ENCODE peak calls at places on chromosome 1, in seven cellular contexts. One of them, this sample, is unnamed.

GRCh38 chr1:212650228-212650627 is 41.7 kb downstream of the ATF3 start:
- DNase-seq in body of pancreas: no peak
- DNase-seq in heart left ventricle: no peak
- DNase-seq in ovary: no peak
- DNase-seq in prostate gland: no peak
- DNase-seq in IMR-90: no peak
- DNase-seq in H1: no peak
- DNase-seq in this sample: no peak

GRCh38 chr1:171486048-171486519 is 754 bp downstream of the PRRC2C start:
- DNase-seq in body of pancreas: peak; percentile 22
- DNase-seq in heart left ventricle: no peak
- DNase-seq in ovary: no peak
- DNase-seq in prostate gland: peak; percentile 43
- DNase-seq in IMR-90: peak; percentile 81
- DNase-seq in H1: no peak
- DNase-seq in this sample: no peak

GRCh38 chr1:220040028-220040596 is 6.2 kb downstream of the EPRS1 start:
- DNase-seq in body of pancreas: no peak
- DNase-seq in heart left ventricle: no peak
- DNase-seq in ovary: no peak
- DNase-seq in prostate gland: no peak
- DNase-seq in IMR-90: no peak
- DNase-seq in H1: no peak
- DNase-seq in this sample: no peak

GRCh38 chr1:53576381-53576801 is 117.2 kb downstream of the DMRTB1 start:
- DNase-seq in body of pancreas: no peak
- DNase-seq in heart left ventricle: no peak
- DNase-seq in ovary: no peak
- DNase-seq in prostate gland: no peak
- DNase-seq in IMR-90: peak; percentile 33
- DNase-seq in H1: no peak
- DNase-seq in this sample: no peak

GRCh38 chr1:175742790-175743459 is 470 bp downstream of the TNR start:
- DNase-seq in body of pancreas: no peak
- DNase-seq in heart left ventricle: no peak
- DNase-seq in ovary: no peak
- DNase-seq in prostate gland: no peak
- DNase-seq in IMR-90: peak; percentile 16
- DNase-seq in H1: no peak
- DNase-seq in this sample: no peak

GRCh38 chr1:158035976-158036583 is 42.6 kb downstream of the KIRREL1 start:
- DNase-seq in body of pancreas: peak; percentile 40
- DNase-seq in heart left ventricle: peak; percentile 51
- DNase-seq in ovary: peak; percentile 49
- DNase-seq in prostate gland: peak; percentile 24
- DNase-seq in IMR-90: peak; percentile 68
- DNase-seq in H1: no peak
- DNase-seq in this sample: no peak

GRCh38 chr1:235908742-235909520 is 42.2 kb upstream of the LYST start:
- DNase-seq in body of pancreas: no peak
- DNase-seq in heart left ventricle: no peak
- DNase-seq in ovary: no peak
- DNase-seq in prostate gland: peak; percentile 43
- DNase-seq in IMR-90: peak; percentile 82
- DNase-seq in H1: no peak
- DNase-seq in this sample: no peak

GRCh38 chr1:244106173-244106572 is 55.1 kb downstream of the ZBTB18 start:
- DNase-seq in body of pancreas: no peak
- DNase-seq in heart left ventricle: no peak
- DNase-seq in ovary: no peak
- DNase-seq in prostate gland: no peak
- DNase-seq in IMR-90: no peak
- DNase-seq in H1: no peak
- DNase-seq in this sample: no peak

GRCh38 chr1:53411541-53412152 is 47.6 kb upstream of the DMRTB1 start:
- DNase-seq in body of pancreas: no peak
- DNase-seq in heart left ventricle: no peak
- DNase-seq in ovary: no peak
- DNase-seq in prostate gland: no peak
- DNase-seq in IMR-90: peak; percentile 25
- DNase-seq in H1: no peak
- DNase-seq in this sample: no peak

GRCh38 chr1:110239491-110240430 is 29.6 kb downstream of the KCNC4 start:
- DNase-seq in body of pancreas: no peak
- DNase-seq in heart left ventricle: no peak
- DNase-seq in ovary: no peak
- DNase-seq in prostate gland: no peak
- DNase-seq in IMR-90: no peak
- DNase-seq in H1: no peak
- DNase-seq in this sample: no peak

GRCh38 chr1:201248721-201249559 is 34.4 kb upstream of the PKP1 start:
- DNase-seq in body of pancreas: no peak
- DNase-seq in heart left ventricle: no peak
- DNase-seq in ovary: no peak
- DNase-seq in prostate gland: no peak
- DNase-seq in IMR-90: no peak
- DNase-seq in H1: no peak
- DNase-seq in this sample: no peak

GRCh38 chr1:243792401-243792800 is 57.6 kb downstream of the AKT3 start:
- DNase-seq in body of pancreas: no peak
- DNase-seq in heart left ventricle: no peak
- DNase-seq in ovary: no peak
- DNase-seq in prostate gland: no peak
- DNase-seq in IMR-90: no peak
- DNase-seq in H1: no peak
- DNase-seq in this sample: no peak

GRCh38 chr1:161173711-161174110 is 3.6 kb downstream of the B4GALT3 start:
- DNase-seq in body of pancreas: no peak
- DNase-seq in heart left ventricle: no peak
- DNase-seq in ovary: no peak
- DNase-seq in prostate gland: no peak
- DNase-seq in IMR-90: no peak
- DNase-seq in H1: no peak
- DNase-seq in this sample: no peak

GRCh38 chr1:41479000-41479807 is 5.3 kb downstream of the EDN2 start:
- DNase-seq in body of pancreas: no peak
- DNase-seq in heart left ventricle: peak; percentile 51
- DNase-seq in ovary: peak; percentile 69
- DNase-seq in prostate gland: no peak
- DNase-seq in IMR-90: peak; percentile 47
- DNase-seq in H1: no peak
- DNase-seq in this sample: no peak

GRCh38 chr1:156658945-156659574 is 17.1 kb downstream of the BCAN start:
- DNase-seq in body of pancreas: no peak
- DNase-seq in heart left ventricle: no peak
- DNase-seq in ovary: no peak
- DNase-seq in prostate gland: no peak
- DNase-seq in IMR-90: no peak
- DNase-seq in H1: no peak
- DNase-seq in this sample: no peak

GRCh38 chr1:156657161-156657970 is 15.4 kb downstream of the BCAN start:
- DNase-seq in body of pancreas: peak; percentile 79
- DNase-seq in heart left ventricle: peak; percentile 79
- DNase-seq in ovary: peak; percentile 62
- DNase-seq in prostate gland: peak; percentile 57
- DNase-seq in IMR-90: peak; percentile 46
- DNase-seq in H1: no peak
- DNase-seq in this sample: peak; percentile 76

GRCh38 chr1:156658496-156658895 is 16.6 kb downstream of the BCAN start:
- DNase-seq in body of pancreas: no peak
- DNase-seq in heart left ventricle: no peak
- DNase-seq in ovary: no peak
- DNase-seq in prostate gland: no peak
- DNase-seq in IMR-90: no peak
- DNase-seq in H1: no peak
- DNase-seq in this sample: no peak

GRCh38 chr1:156656779-156657160 is 14.9 kb downstream of the BCAN start:
- DNase-seq in body of pancreas: no peak
- DNase-seq in heart left ventricle: no peak
- DNase-seq in ovary: no peak
- DNase-seq in prostate gland: no peak
- DNase-seq in IMR-90: no peak
- DNase-seq in H1: no peak
- DNase-seq in this sample: no peak

GRCh38 chr1:156657971-156658319 is 16.0 kb downstream of the BCAN start:
- DNase-seq in body of pancreas: no peak
- DNase-seq in heart left ventricle: no peak
- DNase-seq in ovary: no peak
- DNase-seq in prostate gland: no peak
- DNase-seq in IMR-90: no peak
- DNase-seq in H1: no peak
- DNase-seq in this sample: peak; percentile 43
- H3K27ac ChIP-seq in body of pancreas: no peak overlapping the region
- H3K27ac ChIP-seq in heart left ventricle: no peak overlapping the region
- H3K27ac ChIP-seq in ovary: no peak overlapping the region
- H3K27ac ChIP-seq in prostate gland: no peak overlapping the region
- H3K27ac ChIP-seq in IMR-90: no peak overlapping the region
- H3K27ac ChIP-seq in H1: no peak overlapping the region
- H3K27ac ChIP-seq in this sample: no peak overlapping the region

DNA sequence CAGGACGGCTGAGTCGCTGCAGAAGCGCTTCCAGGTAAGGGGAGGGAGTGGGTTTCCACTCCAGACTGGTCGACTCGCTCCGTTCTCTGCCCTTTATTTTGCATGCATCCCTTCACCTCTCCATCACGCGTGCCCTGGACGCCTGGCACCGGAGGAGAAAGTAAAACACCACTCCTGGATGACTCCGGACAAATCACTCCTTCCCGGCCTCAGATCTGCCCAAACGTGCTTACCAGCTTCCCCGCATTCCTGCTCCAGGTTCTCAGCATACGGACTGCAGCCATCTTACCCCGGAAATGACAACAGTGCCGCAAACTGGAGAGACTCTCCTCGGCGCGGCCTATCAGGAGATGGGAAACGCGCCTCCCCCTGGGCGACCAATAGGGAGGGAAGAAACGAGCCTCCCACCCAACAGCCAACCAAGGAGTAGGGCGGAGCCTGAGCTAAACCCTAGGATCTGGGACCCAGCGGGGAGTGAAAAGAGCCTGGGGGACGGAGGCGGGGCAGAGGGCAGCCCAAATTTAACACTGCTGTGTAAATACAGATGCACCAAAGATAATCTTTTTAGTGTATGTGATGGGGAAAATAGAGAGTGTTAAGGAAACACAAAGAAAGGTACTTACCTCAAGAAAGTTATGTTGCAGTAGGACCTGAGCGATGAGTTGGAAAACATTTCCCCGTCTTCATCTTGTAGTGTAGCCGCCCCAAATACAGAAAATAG is at the start of gene DBT:
- DNase-seq in body of pancreas: peak; percentile 95
- DNase-seq in heart left ventricle: peak; percentile 94
- DNase-seq in ovary: peak; percentile 95
- DNase-seq in prostate gland: peak; percentile 97
- DNase-seq in IMR-90: peak; percentile 92
- DNase-seq in H1: peak; percentile 88
- DNase-seq in this sample: peak; percentile 97
- TF ChIP-seq POLR2A in body of pancreas: peak; percentile 91
- TF ChIP-seq POLR2A in heart left ventricle: peak; percentile 18
- TF ChIP-seq POLR2A in ovary: peak; percentile 84
- TF ChIP-seq POLR2A in prostate gland: peak; percentile 81
- TF ChIP-seq POLR2A in IMR-90: peak; percentile 78
- TF ChIP-seq POLR2A in H1: peak; percentile 97
- TF ChIP-seq POLR2A in this sample: peak; percentile 90

GRCh38 chr1:210294991-210295773 is 33.5 kb upstream of the HHAT start:
- DNase-seq in body of pancreas: no peak
- DNase-seq in heart left ventricle: peak; percentile 45
- DNase-seq in ovary: no peak
- DNase-seq in prostate gland: peak; percentile 35
- DNase-seq in IMR-90: no peak
- DNase-seq in H1: no peak
- DNase-seq in this sample: no peak
- H3K27ac ChIP-seq in body of pancreas: no peak overlapping the region
- H3K27ac ChIP-seq in heart left ventricle: peak overlapping the region; percentile 83
- H3K27ac ChIP-seq in ovary: no peak overlapping the region
- H3K27ac ChIP-seq in prostate gland: peak overlapping the region; percentile 13
- H3K27ac ChIP-seq in IMR-90: no peak overlapping the region
- H3K27ac ChIP-seq in H1: no peak overlapping the region
- H3K27ac ChIP-seq in this sample: no peak overlapping the region

GRCh38 chr1:32394141-32394889 is at the start of gene BSDC1:
- DNase-seq in body of pancreas: peak; percentile 99
- DNase-seq in heart left ventricle: peak; percentile 98
- DNase-seq in ovary: peak; percentile 98
- DNase-seq in prostate gland: peak; percentile 99
- DNase-seq in IMR-90: peak; percentile 98
- DNase-seq in H1: peak; percentile 97
- DNase-seq in this sample: peak; percentile 99
- TF ChIP-seq POLR2A in body of pancreas: peak; percentile 89
- TF ChIP-seq POLR2A in heart left ventricle: peak; percentile 81
- TF ChIP-seq POLR2A in ovary: peak; percentile 99
- TF ChIP-seq POLR2A in prostate gland: peak; percentile 96
- TF ChIP-seq POLR2A in IMR-90: peak; percentile 91
- TF ChIP-seq POLR2A in H1: peak; percentile 97
- TF ChIP-seq POLR2A in this sample: peak; percentile 91

DNA sequence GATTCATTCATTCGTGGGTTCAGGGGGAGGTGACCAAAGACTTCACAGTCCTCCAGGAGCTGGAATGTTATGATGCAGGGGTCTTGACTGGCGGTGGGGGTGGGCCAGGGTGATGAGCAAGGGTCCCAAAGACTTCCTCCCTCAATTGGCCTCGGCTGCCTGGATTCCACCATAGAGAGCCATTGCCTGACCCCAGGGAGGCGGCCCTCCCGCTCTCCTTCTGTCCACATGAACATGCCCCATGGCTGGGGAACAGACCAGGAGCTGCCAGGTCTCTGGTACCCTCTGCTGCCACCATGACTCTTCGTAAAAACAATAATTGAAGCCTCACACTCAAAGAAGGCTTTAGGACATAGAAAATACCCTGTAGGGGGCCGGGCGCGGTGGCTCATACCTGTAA is 102.5 kb upstream of the CASZ1 start:
- DNase-seq in body of pancreas: no peak
- DNase-seq in heart left ventricle: no peak
- DNase-seq in ovary: no peak
- DNase-seq in prostate gland: no peak
- DNase-seq in IMR-90: no peak
- DNase-seq in H1: no peak
- DNase-seq in this sample: no peak
- H3K27ac ChIP-seq in body of pancreas: no peak overlapping the region
- H3K27ac ChIP-seq in heart left ventricle: no peak overlapping the region
- H3K27ac ChIP-seq in ovary: no peak overlapping the region
- H3K27ac ChIP-seq in prostate gland: no peak overlapping the region
- H3K27ac ChIP-seq in IMR-90: no peak overlapping the region
- H3K27ac ChIP-seq in H1: no peak overlapping the region
- H3K27ac ChIP-seq in this sample: no peak overlapping the region